ENCODE peak calls at places on chromosomes 11 and 22, in six cellular contexts. B is IMR-90, C is transverse colon, V is HCT116, P is endothelial cell of umbilical vein, R is tibial nerve. I is an unnamed sample.

GRCh38 chr22:35425971-35426800 is 26.2 kb downstream of the MCM5 start:
- DNase-seq in R (no peak), C (no peak), B (peak), P (no peak), V (no peak), I (no peak)

GRCh38 chr11:75140269-75141138 is 10.4 kb upstream of the SLCO2B1 start:
- DNase-seq in B (peak), P (peak), R (peak), V (peak), C (peak), I (peak)

GRCh38 chr11:66936326-66936725 is 21.9 kb downstream of the PC start:
- DNase-seq in B (peak), C (no peak), R (no peak), P (no peak), V (no peak), I (no peak)

GRCh38 chr22:33062402-33062801 is 4.2 kb upstream of the SYN3 start:
- DNase-seq in B (no peak), V (no peak), P (no peak), C (no peak), R (no peak), I (no peak)

GRCh38 chr11:78449866-78450265 is 32.2 kb upstream of the GAB2 start:
- DNase-seq in C (no peak), V (no peak), B (peak), R (no peak), P (no peak), I (no peak)

GRCh38 chr11:47244664-47245350 is 3.8 kb downstream of the ACP2 start:
- DNase-seq in C (peak), B (no peak), P (no peak), V (no peak), R (no peak), I (no peak)

GRCh38 chr11:125300791-125301218 is 136.3 kb downstream of the PKNOX2 start:
- DNase-seq in P (peak), V (no peak), R (no peak), C (no peak), B (peak), I (no peak)

GRCh38 chr22:38730411-38730871 is 24.7 kb downstream of the GTPBP1 start:
- DNase-seq in C (no peak), V (no peak), B (no peak), R (no peak), P (no peak), I (peak)

GRCh38 chr11:72705442-72706365 is 31.5 kb upstream of the PDE2A start:
- DNase-seq in P (no peak), B (no peak), V (no peak), R (no peak), C (no peak), I (no peak)

GRCh38 chr11:117110294-117110950 is 12.2 kb upstream of the SIK3 start:
- DNase-seq in P (no peak), B (no peak), R (no peak), V (no peak), C (no peak), I (no peak)

GRCh38 chr11:2092956-2093412 is 46.2 kb downstream of the IGF2 start:
- DNase-seq in B (peak), C (peak), R (no peak), V (no peak), P (no peak), I (peak)

GRCh38 chr11:57453543-57454177 is 6.7 kb upstream of the RTN4RL2 start:
- DNase-seq in V (no peak), P (no peak), R (no peak), C (no peak), B (no peak), I (peak)

GRCh38 chr11:11426226-11426915 is 73.3 kb upstream of the CSNK2A3 start:
- DNase-seq in C (no peak), P (no peak), V (no peak), B (no peak), R (no peak), I (no peak)

GRCh38 chr11:35038211-35038930 is 100.6 kb upstream of the CD44 start:
- DNase-seq in R (no peak), B (no peak), V (no peak), C (no peak), P (no peak), I (no peak)

GRCh38 chr11:96055706-96056387 is 131.9 kb upstream of the MTMR2 start:
- DNase-seq in C (no peak), B (peak), P (no peak), R (no peak), V (no peak), I (no peak)

GRCh38 chr22:43891360-43892182 is at the start of gene PNPLA5:
- DNase-seq in C (no peak), P (no peak), V (no peak), B (peak), R (no peak), I (peak)

GRCh38 chr11:100932474-100933100 is 197.0 kb downstream of the PGR start:
- DNase-seq in R (no peak), V (peak), P (peak), C (no peak), B (peak), I (no peak)

GRCh38 chr11:70586261-70587094 is 188.1 kb downstream of the CTTN start:
- DNase-seq in B (no peak), P (no peak), R (no peak), C (no peak), V (no peak), I (peak)

GRCh38 chr11:84902445-84902844 is 724.7 kb downstream of the DLG2 start:
- DNase-seq in C (no peak), R (no peak), V (no peak), P (no peak), B (no peak), I (no peak)

GRCh38 chr11:17479284-17480214 is 2.9 kb upstream of the ABCC8 start:
- DNase-seq in P (peak), V (peak), B (no peak), R (no peak), C (peak), I (no peak)

GRCh38 chr11:13127161-13127560 is 118.0 kb downstream of the RASSF10 start:
- DNase-seq in V (no peak), P (no peak), B (no peak), R (no peak), C (no peak), I (no peak)

GRCh38 chr11:44243086-44243485 is 66.9 kb downstream of the ALX4 start:
- DNase-seq in P (no peak), B (no peak), V (no peak), C (no peak), R (no peak), I (no peak)

GRCh38 chr11:44246726-44247125 is 63.2 kb downstream of the ALX4 start:
- DNase-seq in V (no peak), C (no peak), P (no peak), R (no peak), B (no peak), I (no peak)

GRCh38 chr11:44241851-44242250 is 68.1 kb downstream of the ALX4 start:
- DNase-seq in V (no peak), B (no peak), C (no peak), P (no peak), R (peak), I (no peak)

GRCh38 chr11:44244649-44245308 is 65.2 kb downstream of the ALX4 start:
- DNase-seq in C (no peak), R (no peak), P (peak), V (no peak), B (peak), I (no peak)

DNA sequence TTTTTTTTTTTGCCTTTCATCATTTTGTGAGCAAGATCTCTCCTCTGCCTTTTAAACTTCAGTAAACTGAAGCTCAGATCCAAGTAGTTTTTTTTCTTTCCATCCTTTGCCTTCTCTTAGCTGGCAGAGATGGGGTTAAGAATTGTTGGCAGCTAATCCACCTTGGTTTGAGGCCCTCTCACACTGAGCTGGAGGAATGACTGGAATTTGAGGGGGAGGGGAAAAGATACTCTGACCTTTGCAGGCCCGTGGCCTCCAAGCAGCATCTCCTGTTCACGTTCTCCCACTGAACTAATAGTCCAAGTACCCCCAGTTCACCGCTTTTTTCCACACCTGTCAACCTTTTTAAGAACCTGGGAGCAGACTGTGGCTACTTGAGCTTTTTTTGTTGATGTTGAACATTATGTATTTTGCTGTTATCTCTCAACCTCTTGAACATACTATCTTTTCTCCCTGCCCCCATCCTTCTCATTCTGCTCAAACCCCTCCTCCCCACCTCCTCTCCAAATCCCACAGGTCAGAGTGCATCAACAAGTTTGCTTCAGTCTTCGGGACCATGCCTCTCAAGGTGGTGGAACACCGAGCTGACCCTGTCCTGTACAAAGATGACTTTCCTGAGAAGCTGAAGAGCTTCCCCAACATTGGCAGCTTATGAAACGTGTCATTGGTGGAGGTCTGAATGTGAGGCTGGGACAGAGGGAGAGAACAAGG is 66.2 kb downstream of the ALX4 start:
- DNase-seq in P (peak), B (peak), C (no peak), V (no peak), R (no peak), I (no peak)
- H3K27ac ChIP-seq in P (peak), B (peak), C (no peak), V (no peak), R (no peak), I (no peak)

GRCh38 chr11:65134952-65135632 is 773 bp upstream of the SYVN1 start:
- DNase-seq in B (peak), C (peak), V (peak), P (peak), R (peak), I (peak)
- TF ChIP-seq POLR2A in B (no peak), C (peak), V (peak), P (peak), R (no peak), I (no peak)

DNA sequence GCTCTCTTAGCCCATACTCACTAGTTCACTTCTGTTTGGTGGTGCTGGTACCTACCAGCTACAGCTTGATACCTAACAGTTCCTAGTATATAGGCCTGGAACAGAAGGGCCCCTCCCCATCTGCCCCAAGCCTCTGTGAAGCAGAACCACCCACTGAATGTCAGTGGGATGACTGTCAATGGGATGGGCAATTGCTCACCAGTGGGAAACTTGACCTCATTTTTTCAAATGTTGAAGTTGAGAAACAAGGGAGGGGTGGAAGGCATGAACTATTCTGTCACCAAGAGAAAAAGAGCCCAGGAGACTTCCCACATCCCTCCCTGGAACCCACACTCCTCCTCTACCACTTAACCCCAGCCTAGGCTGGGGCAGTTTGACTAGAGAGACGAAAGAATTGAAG is at the start of gene NLRP10:
- DNase-seq in P (no peak), R (no peak), C (no peak), V (no peak), B (peak), I (no peak)
- H3K4me3 ChIP-seq in P (no peak), R (no peak), C (no peak), V (no peak), B (no peak), I (no peak)

GRCh38 chr22:19568337-19569311 is 44.4 kb upstream of the CLDN5 start:
- DNase-seq in B (peak), V (no peak), P (peak), C (no peak), R (no peak), I (no peak)

GRCh38 chr22:19567383-19568009 is 43.3 kb upstream of the CLDN5 start:
- DNase-seq in R (no peak), B (no peak), P (peak), V (no peak), C (no peak), I (no peak)

GRCh38 chr22:19565382-19565902 is 41.2 kb upstream of the CLDN5 start:
- DNase-seq in V (no peak), C (no peak), P (no peak), B (no peak), R (no peak), I (no peak)

GRCh38 chr22:19565921-19566598 is 41.9 kb upstream of the CLDN5 start:
- DNase-seq in V (no peak), B (no peak), R (no peak), C (no peak), P (peak), I (no peak)

DNA sequence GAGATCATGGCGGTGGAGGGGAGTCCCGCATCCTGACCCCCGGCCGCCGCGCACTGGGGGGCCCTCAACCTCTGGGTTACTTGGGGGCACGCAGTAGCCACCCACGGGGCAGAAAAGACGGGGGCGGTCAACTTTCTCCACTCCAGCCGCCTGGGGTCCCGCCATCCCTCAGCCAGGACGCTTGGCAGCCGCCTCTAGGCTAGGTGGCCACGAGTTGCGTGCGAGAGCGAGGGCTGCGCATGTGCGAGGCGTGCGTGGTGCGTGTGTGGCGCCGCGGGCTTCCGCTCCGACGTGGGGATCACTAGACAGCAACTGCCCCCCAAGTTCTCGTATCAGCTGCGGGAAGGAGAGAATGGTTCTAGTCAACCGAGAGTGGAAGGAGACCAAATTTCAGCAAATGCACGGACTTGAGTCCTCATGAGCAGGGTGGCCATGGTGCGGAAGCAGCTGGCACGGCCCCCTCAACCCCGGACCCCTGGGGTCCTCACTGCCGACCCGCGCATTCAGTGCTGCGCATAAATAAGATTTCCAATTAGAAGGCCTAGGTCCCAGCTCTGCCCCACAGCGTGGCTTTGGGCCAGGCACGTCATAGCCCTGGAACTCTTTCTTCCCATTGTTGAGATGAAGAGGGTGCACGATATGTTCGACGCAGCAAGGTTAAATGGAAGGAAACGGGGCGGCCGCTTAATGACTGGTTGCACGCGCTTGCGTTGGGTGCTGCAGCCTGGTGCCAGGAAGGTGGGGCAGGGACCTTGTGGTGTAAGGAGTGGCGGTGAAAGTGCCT is 42.6 kb upstream of the CLDN5 start:
- DNase-seq in P (no peak), V (no peak), R (no peak), C (no peak), B (no peak), I (no peak)
- H3K27ac ChIP-seq in P (peak), V (no peak), R (no peak), C (no peak), B (no peak), I (no peak)

GRCh38 chr11:77284476-77285468 is 16.7 kb downstream of the GDPD4 start:
- DNase-seq in C (no peak), B (no peak), R (no peak), V (no peak), P (no peak), I (no peak)
- TF ChIP-seq POLR2A in C (no peak), B (no peak), R (no peak), V (no peak), P (no peak), I (no peak)

DNA sequence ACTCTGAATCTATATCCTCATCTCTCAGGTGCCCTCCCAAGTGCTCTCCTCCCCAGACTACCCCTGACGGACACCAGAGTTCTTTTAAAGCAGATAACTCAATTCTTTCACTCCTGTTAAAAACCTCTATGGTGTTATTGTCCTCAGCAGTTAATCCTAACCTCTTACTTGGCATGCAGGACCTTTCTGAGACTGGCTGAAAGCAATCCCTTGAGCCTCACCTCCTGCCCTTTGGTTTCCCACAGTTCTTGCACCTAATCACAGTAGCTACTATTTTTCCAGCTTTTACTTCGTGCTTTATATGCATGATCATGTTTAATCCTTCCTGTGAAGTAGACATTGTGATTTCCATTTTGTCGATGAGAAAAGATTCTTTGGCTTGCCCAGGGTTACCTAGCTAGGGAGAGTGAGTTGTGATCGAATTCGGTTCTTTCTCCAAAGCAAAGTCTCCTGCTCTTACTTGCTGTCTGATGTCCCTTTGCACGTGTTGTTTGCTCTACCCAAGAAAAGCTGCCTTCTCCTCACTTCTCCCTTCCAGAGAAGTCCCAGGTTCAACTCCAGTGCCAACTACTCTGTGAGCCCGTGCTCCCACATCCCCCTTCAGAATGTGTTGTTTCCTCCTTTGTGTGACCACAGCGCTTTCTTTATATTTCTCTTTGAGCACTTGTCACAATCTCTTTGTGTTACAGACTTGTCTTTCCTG is 2.1 kb downstream of the UBE2L3 start:
- DNase-seq in C (no peak), R (no peak), P (no peak), B (no peak), V (no peak), I (no peak)
- H3K4me3 ChIP-seq in C (peak), R (no peak), P (no peak), B (no peak), V (peak), I (peak)

GRCh38 chr11:8699903-8700302 is 17.3 kb downstream of the RPL27A start:
- DNase-seq in C (peak), B (peak), V (no peak), R (peak), P (peak), I (no peak)
- H3K27ac ChIP-seq in C (peak), B (peak), V (peak), R (peak), P (peak), I (peak)

GRCh38 chr11:123061403-123062157 is at the start of gene HSPA8:
- DNase-seq in P (peak), B (peak), C (peak), V (no peak), R (peak), I (peak)

GRCh38 chr11:123062892-123063395 is 1.0 kb upstream of the HSPA8 start:
- DNase-seq in V (no peak), R (no peak), P (no peak), B (peak), C (no peak), I (no peak)

GRCh38 chr11:123063396-123064267 is 1.7 kb upstream of the HSPA8 start:
- DNase-seq in C (peak), R (no peak), B (peak), V (no peak), P (peak), I (no peak)

GRCh38 chr11:123060265-123061000 is 1.5 kb downstream of the HSPA8 start:
- DNase-seq in B (no peak), V (no peak), R (no peak), P (no peak), C (peak), I (no peak)

GRCh38 chr11:123062158-123062891 is 389 bp upstream of the HSPA8 start:
- DNase-seq in C (peak), P (peak), R (peak), V (peak), B (peak), I (peak)
- TF ChIP-seq POLR2A in C (peak), P (no peak), R (peak), V (no peak), B (no peak), I (no peak)